ENCODE peak calls at places on chromosomes 16 and 17, in seven cellular contexts. K is kidney, C is uterus, Z is neural progenitor cell, B is OCI-LY7, X is WERI-Rb-1, P is HL-60. H is an unnamed sample.

GRCh38 chr16:75108792-75109731 is 7.5 kb downstream of the LDHD start:
- DNase-seq in K (peak; percentile 97), X (no peak), P (peak; percentile 88), C (peak; percentile 89), Z (no peak), B (peak; percentile 68), H (no peak)

GRCh38 chr16:49608095-49608494 is 234.5 kb downstream of the C16orf78 start:
- DNase-seq in K (no peak), C (peak; percentile 43), X (peak; percentile 18), P (no peak), B (no peak), Z (peak; percentile 35), H (no peak)

GRCh38 chr17:34996422-34997029 is 16.2 kb downstream of the LIG3 start:
- DNase-seq in X (no peak), Z (no peak), K (no peak), B (no peak), C (no peak), P (peak; percentile 36), H (no peak)

GRCh38 chr16:10138881-10139280 is 43.3 kb downstream of the GRIN2A start:
- DNase-seq in P (no peak), B (no peak), Z (no peak), K (no peak), C (no peak), X (no peak), H (no peak)

GRCh38 chr17:37179893-37180292 is 195.9 kb upstream of the C17orf78 start:
- DNase-seq in X (no peak), Z (no peak), C (no peak), P (no peak), B (no peak), K (no peak), H (no peak)

GRCh38 chr16:24858219-24859041 is 12.7 kb downstream of the SLC5A11 start:
- DNase-seq in X (no peak), B (peak; percentile 46), K (no peak), P (no peak), C (no peak), Z (peak; percentile 87), H (peak; percentile 75)

GRCh38 chr16:89407925-89408300 is 82.4 kb downstream of the ANKRD11 start:
- DNase-seq in P (no peak), Z (no peak), B (no peak), X (no peak), C (no peak), K (peak; percentile 74), H (no peak)

GRCh38 chr16:74448990-74449389 is 27.7 kb upstream of the CLEC18B start:
- DNase-seq in B (no peak), Z (no peak), K (peak; percentile 73), X (no peak), C (peak; percentile 78), P (peak; percentile 34), H (no peak)

GRCh38 chr17:74006366-74006765 is 197.1 kb upstream of the RPL38 start:
- DNase-seq in C (no peak), X (no peak), K (no peak), P (no peak), Z (no peak), B (no peak), H (no peak)

GRCh38 chr17:55446581-55447205 is 25.1 kb upstream of the MMD start:
- DNase-seq in B (no peak), K (no peak), Z (no peak), P (no peak), X (no peak), C (no peak), H (no peak)

GRCh38 chr16:8080817-8081216 is 509.5 kb downstream of the TMEM114 start:
- DNase-seq in B (no peak), Z (no peak), K (no peak), P (no peak), C (no peak), X (no peak), H (no peak)

GRCh38 chr17:61467416-61468262 is 15.4 kb downstream of the TBX4 start:
- DNase-seq in X (peak; percentile 69), C (no peak), K (peak; percentile 53), B (peak; percentile 52), Z (peak; percentile 81), P (no peak), H (peak; percentile 55)

GRCh38 chr17:58330544-58330996 is 2.0 kb upstream of the TSPOAP1 start:
- DNase-seq in C (no peak), Z (no peak), B (peak; percentile 61), X (no peak), K (peak; percentile 62), P (no peak), H (no peak)

GRCh38 chr17:14458724-14459123 is 157.8 kb downstream of the HS3ST3B1 start:
- DNase-seq in Z (no peak), P (no peak), X (no peak), B (peak; percentile 56), K (no peak), C (no peak), H (no peak)

GRCh38 chr17:3859895-3860294 is 13.8 kb upstream of the NCBP3 start:
- DNase-seq in C (no peak), B (no peak), K (peak; percentile 40), X (no peak), P (no peak), Z (no peak), H (no peak)

GRCh38 chr17:28178800-28179199 is 136.3 kb downstream of the NLK start:
- DNase-seq in B (no peak), X (no peak), Z (no peak), P (no peak), C (no peak), K (no peak), H (no peak)

GRCh38 chr17:30117548-30118155 is 1.0 kb downstream of the NSRP1 start:
- DNase-seq in P (no peak), X (no peak), B (no peak), C (no peak), K (no peak), Z (no peak), H (no peak)

GRCh38 chr16:87358250-87358649 is 25.3 kb downstream of the FBXO31 start:
- DNase-seq in C (no peak), P (no peak), K (no peak), Z (no peak), X (no peak), B (no peak), H (no peak)

GRCh38 chr17:49830605-49831004 is 17.3 kb downstream of the TAC4 start:
- DNase-seq in K (no peak), P (no peak), Z (no peak), X (no peak), B (no peak), C (no peak), H (no peak)

GRCh38 chr16:86519649-86520316 is 9.5 kb downstream of the FOXF1 start:
- DNase-seq in K (peak; percentile 81), C (peak; percentile 48), Z (peak; percentile 88), X (peak; percentile 39), B (peak; percentile 62), P (no peak), H (peak; percentile 71)

GRCh38 chr16:57738844-57739243 is 3.3 kb downstream of the KATNB1 start:
- DNase-seq in Z (no peak), B (no peak), X (no peak), C (no peak), P (no peak), K (no peak), H (no peak)

GRCh38 chr16:57735755-57736418 is at the start of gene KATNB1:
- DNase-seq in C (no peak), Z (no peak), K (peak; percentile 73), B (no peak), P (no peak), X (no peak), H (peak; percentile 25)

GRCh38 chr16:57734925-57735754 is 430 bp upstream of the KATNB1 start:
- DNase-seq in X (peak; percentile 98), P (peak; percentile 99), Z (peak; percentile 100), K (peak; percentile 99), C (peak; percentile 99), B (peak; percentile 100), H (peak; percentile 99)

GRCh38 chr16:57734308-57734924 is 1.2 kb upstream of the KATNB1 start:
- DNase-seq in Z (no peak), X (no peak), K (peak; percentile 45), P (no peak), C (no peak), B (no peak), H (no peak)

GRCh38 chr16:57736419-57737281 is 1.1 kb downstream of the KATNB1 start:
- DNase-seq in B (peak; percentile 53), P (peak; percentile 45), K (peak; percentile 79), Z (peak; percentile 67), X (no peak), C (no peak), H (no peak)
- TF ChIP-seq CTCF in B (peak; percentile 29), P (no peak), K (no peak), Z (no peak), X (no peak), C (no peak), H (peak; percentile 41)

GRCh38 chr17:19401321-19402010 is 9.6 kb upstream of the RNF112 start:
- DNase-seq in K (peak; percentile 57), B (no peak), P (no peak), X (no peak), C (peak; percentile 12), Z (no peak), H (no peak)
- TF ChIP-seq CTCF in K (no peak), B (no peak), P (no peak), X (no peak), C (no peak), Z (no peak), H (no peak)

GRCh38 chr17:8442310-8442709 is 6.6 kb downstream of the NDEL1 start:
- DNase-seq in Z (no peak), C (no peak), X (no peak), B (no peak), K (no peak), P (no peak), H (no peak)

GRCh38 chr17:8436169-8436932 is 667 bp downstream of the NDEL1 start:
- DNase-seq in Z (peak; percentile 83), B (peak; percentile 65), X (peak; percentile 41), K (peak; percentile 91), C (peak; percentile 49), P (no peak), H (peak; percentile 37)

GRCh38 chr17:8438441-8438840 is 2.8 kb downstream of the NDEL1 start:
- DNase-seq in P (no peak), Z (no peak), K (no peak), B (no peak), X (no peak), C (no peak), H (no peak)

GRCh38 chr17:8441690-8442089 is 6.0 kb downstream of the NDEL1 start:
- DNase-seq in Z (no peak), K (no peak), C (no peak), X (no peak), B (no peak), P (no peak), H (no peak)

GRCh38 chr17:8439681-8440080 is 4.0 kb downstream of the NDEL1 start:
- DNase-seq in B (no peak), P (no peak), K (no peak), X (no peak), C (no peak), Z (no peak), H (no peak)
- TF ChIP-seq CTCF in B (no peak), P (no peak), K (no peak), X (no peak), C (no peak), Z (no peak), H (no peak)

DNA sequence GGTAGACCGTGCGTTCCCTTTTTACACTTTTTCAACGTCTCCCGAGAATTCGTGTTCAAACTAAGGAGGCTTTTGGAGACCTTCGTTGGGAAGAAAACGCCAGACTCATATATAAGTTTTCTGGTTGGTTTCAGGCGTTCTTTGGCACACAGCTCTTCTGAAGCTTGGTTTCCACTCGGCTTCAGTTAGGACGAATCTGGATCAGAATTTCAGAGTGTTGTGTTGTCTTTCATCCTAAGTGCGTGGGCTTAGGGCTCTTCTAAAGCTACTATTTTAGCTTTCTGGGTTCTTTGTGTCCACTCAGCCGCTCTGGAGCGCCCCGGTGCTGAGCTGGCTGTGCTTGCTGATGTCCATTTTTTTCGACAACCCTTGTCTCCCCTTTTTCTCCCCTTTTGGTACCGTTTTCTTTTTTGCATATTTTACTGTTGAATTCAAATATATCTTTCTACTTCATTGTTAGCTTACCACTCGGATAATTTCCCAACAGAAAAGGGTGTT is 1.1 kb downstream of the SRRM2 start:
- DNase-seq in C (no peak), B (peak; percentile 21), Z (peak; percentile 35), P (peak; percentile 1), X (no peak), K (peak; percentile 29), H (no peak)
- TF ChIP-seq CTCF in C (no peak), B (peak; percentile 20), Z (no peak), P (no peak), X (no peak), K (no peak), H (no peak)